ENCODE peak calls at places on chromosomes 5 and 9, in eight cellular contexts. One of them, this sample, is unnamed.

GRCh38 chr5:141094481-141095262 is at the start of gene PCDHB2:
- DNase-seq in tibial artery: no peak
- DNase-seq in A549: peak; percentile 35
- DNase-seq in left lung: no peak
- DNase-seq in cardiac muscle cell: peak; percentile 91
- DNase-seq in upper lobe of right lung: no peak
- DNase-seq in hepatocyte: peak; percentile 93
- DNase-seq in fibroblast of lung: peak; percentile 56
- DNase-seq in this sample: no peak

GRCh38 chr9:127561491-127562270 is 50.4 kb upstream of the STXBP1 start:
- DNase-seq in tibial artery: peak; percentile 96
- DNase-seq in hepatocyte: peak; percentile 90
- DNase-seq in fibroblast of lung: peak; percentile 98
- DNase-seq in cardiac muscle cell: no peak
- DNase-seq in A549: peak; percentile 93
- DNase-seq in upper lobe of right lung: peak; percentile 93
- DNase-seq in left lung: peak; percentile 94
- DNase-seq in this sample: peak; percentile 88

GRCh38 chr5:170974487-170974886 is 112.7 kb downstream of the RANBP17 start:
- DNase-seq in fibroblast of lung: no peak
- DNase-seq in hepatocyte: no peak
- DNase-seq in A549: no peak
- DNase-seq in upper lobe of right lung: no peak
- DNase-seq in left lung: peak; percentile 4
- DNase-seq in cardiac muscle cell: no peak
- DNase-seq in tibial artery: no peak
- DNase-seq in this sample: no peak

GRCh38 chr9:91190062-91190461 is 171.7 kb downstream of the AUH start:
- DNase-seq in upper lobe of right lung: no peak
- DNase-seq in tibial artery: no peak
- DNase-seq in A549: no peak
- DNase-seq in fibroblast of lung: no peak
- DNase-seq in cardiac muscle cell: no peak
- DNase-seq in hepatocyte: no peak
- DNase-seq in left lung: no peak
- DNase-seq in this sample: no peak

GRCh38 chr9:133955821-133956411 is 36.2 kb downstream of the VAV2 start:
- DNase-seq in hepatocyte: peak; percentile 75
- DNase-seq in tibial artery: no peak
- DNase-seq in A549: no peak
- DNase-seq in upper lobe of right lung: no peak
- DNase-seq in cardiac muscle cell: peak; percentile 72
- DNase-seq in fibroblast of lung: peak; percentile 33
- DNase-seq in left lung: peak; percentile 71
- DNase-seq in this sample: peak; percentile 50

GRCh38 chr5:126015244-126016054 is 407.8 kb upstream of the GRAMD2B start:
- DNase-seq in hepatocyte: no peak
- DNase-seq in upper lobe of right lung: no peak
- DNase-seq in left lung: no peak
- DNase-seq in tibial artery: no peak
- DNase-seq in fibroblast of lung: peak; percentile 42
- DNase-seq in A549: no peak
- DNase-seq in cardiac muscle cell: no peak
- DNase-seq in this sample: no peak

GRCh38 chr9:14870086-14870485 is 40.1 kb downstream of the FREM1 start:
- DNase-seq in A549: no peak
- DNase-seq in upper lobe of right lung: no peak
- DNase-seq in left lung: no peak
- DNase-seq in hepatocyte: no peak
- DNase-seq in tibial artery: no peak
- DNase-seq in cardiac muscle cell: no peak
- DNase-seq in fibroblast of lung: no peak
- DNase-seq in this sample: no peak

GRCh38 chr5:168680395-168680794 is 101.2 kb upstream of the PANK3 start:
- DNase-seq in cardiac muscle cell: no peak
- DNase-seq in hepatocyte: no peak
- DNase-seq in A549: no peak
- DNase-seq in tibial artery: no peak
- DNase-seq in upper lobe of right lung: no peak
- DNase-seq in fibroblast of lung: no peak
- DNase-seq in left lung: no peak
- DNase-seq in this sample: no peak

GRCh38 chr5:149904977-149905376 is 39.6 kb downstream of the PDE6A start:
- DNase-seq in upper lobe of right lung: no peak
- DNase-seq in A549: no peak
- DNase-seq in cardiac muscle cell: no peak
- DNase-seq in hepatocyte: no peak
- DNase-seq in left lung: no peak
- DNase-seq in tibial artery: no peak
- DNase-seq in fibroblast of lung: no peak
- DNase-seq in this sample: no peak

GRCh38 chr5:173474881-173475287 is 141.6 kb downstream of the BOD1 start:
- DNase-seq in left lung: no peak
- DNase-seq in A549: no peak
- DNase-seq in hepatocyte: no peak
- DNase-seq in tibial artery: no peak
- DNase-seq in fibroblast of lung: peak; percentile 79
- DNase-seq in upper lobe of right lung: no peak
- DNase-seq in cardiac muscle cell: no peak
- DNase-seq in this sample: no peak

GRCh38 chr5:10503997-10504761 is 59.7 kb upstream of the ANKRD33B start:
- DNase-seq in left lung: no peak
- DNase-seq in hepatocyte: no peak
- DNase-seq in fibroblast of lung: peak; percentile 29
- DNase-seq in cardiac muscle cell: peak; percentile 13
- DNase-seq in A549: no peak
- DNase-seq in tibial artery: no peak
- DNase-seq in upper lobe of right lung: no peak
- DNase-seq in this sample: no peak

GRCh38 chr5:94891565-94892362 is 273.3 kb downstream of the SLF1 start:
- DNase-seq in hepatocyte: no peak
- DNase-seq in cardiac muscle cell: no peak
- DNase-seq in left lung: no peak
- DNase-seq in fibroblast of lung: no peak
- DNase-seq in tibial artery: no peak
- DNase-seq in A549: no peak
- DNase-seq in upper lobe of right lung: no peak
- DNase-seq in this sample: no peak

GRCh38 chr5:112418412-112419049 is 546 bp downstream of the EPB41L4A start:
- DNase-seq in left lung: peak; percentile 76
- DNase-seq in hepatocyte: no peak
- DNase-seq in A549: no peak
- DNase-seq in upper lobe of right lung: no peak
- DNase-seq in tibial artery: peak; percentile 67
- DNase-seq in cardiac muscle cell: no peak
- DNase-seq in fibroblast of lung: peak; percentile 7
- DNase-seq in this sample: no peak

GRCh38 chr9:93231121-93231694 is 47.3 kb downstream of the WNK2 start:
- DNase-seq in upper lobe of right lung: peak; percentile 78
- DNase-seq in A549: no peak
- DNase-seq in cardiac muscle cell: no peak
- DNase-seq in left lung: peak; percentile 77
- DNase-seq in tibial artery: no peak
- DNase-seq in hepatocyte: no peak
- DNase-seq in fibroblast of lung: no peak
- DNase-seq in this sample: peak; percentile 69

GRCh38 chr9:14057347-14058077 is 256.4 kb downstream of the NFIB start:
- DNase-seq in hepatocyte: no peak
- DNase-seq in A549: no peak
- DNase-seq in cardiac muscle cell: peak; percentile 6
- DNase-seq in tibial artery: no peak
- DNase-seq in left lung: no peak
- DNase-seq in fibroblast of lung: no peak
- DNase-seq in upper lobe of right lung: no peak
- DNase-seq in this sample: no peak

GRCh38 chr5:151094861-151095260 is 14.0 kb upstream of the TNIP1 start:
- DNase-seq in fibroblast of lung: peak; percentile 48
- DNase-seq in left lung: no peak
- DNase-seq in cardiac muscle cell: no peak
- DNase-seq in tibial artery: no peak
- DNase-seq in upper lobe of right lung: no peak
- DNase-seq in A549: no peak
- DNase-seq in hepatocyte: no peak
- DNase-seq in this sample: no peak

GRCh38 chr5:151094054-151094858 is 13.4 kb upstream of the TNIP1 start:
- DNase-seq in tibial artery: no peak
- DNase-seq in left lung: peak; percentile 83
- DNase-seq in hepatocyte: peak; percentile 50
- DNase-seq in A549: peak; percentile 43
- DNase-seq in upper lobe of right lung: no peak
- DNase-seq in fibroblast of lung: no peak
- DNase-seq in cardiac muscle cell: no peak
- DNase-seq in this sample: no peak

GRCh38 chr5:151092750-151093149 is 11.9 kb upstream of the TNIP1 start:
- DNase-seq in tibial artery: no peak
- DNase-seq in A549: no peak
- DNase-seq in cardiac muscle cell: no peak
- DNase-seq in hepatocyte: no peak
- DNase-seq in upper lobe of right lung: no peak
- DNase-seq in left lung: peak; percentile 39
- DNase-seq in fibroblast of lung: peak; percentile 72
- DNase-seq in this sample: no peak

GRCh38 chr5:151095341-151096000 is 14.6 kb upstream of the TNIP1 start:
- DNase-seq in fibroblast of lung: peak; percentile 53
- DNase-seq in tibial artery: no peak
- DNase-seq in cardiac muscle cell: no peak
- DNase-seq in hepatocyte: peak; percentile 72
- DNase-seq in left lung: no peak
- DNase-seq in A549: no peak
- DNase-seq in upper lobe of right lung: no peak
- DNase-seq in this sample: no peak

GRCh38 chr5:151093476-151093889 is 12.6 kb upstream of the TNIP1 start:
- DNase-seq in cardiac muscle cell: no peak
- DNase-seq in hepatocyte: peak; percentile 57
- DNase-seq in upper lobe of right lung: no peak
- DNase-seq in left lung: no peak
- DNase-seq in tibial artery: no peak
- DNase-seq in A549: no peak
- DNase-seq in fibroblast of lung: peak; percentile 96
- DNase-seq in this sample: no peak
- TF ChIP-seq CTCF in cardiac muscle cell: no peak
- TF ChIP-seq CTCF in hepatocyte: no peak
- TF ChIP-seq CTCF in upper lobe of right lung: no peak
- TF ChIP-seq CTCF in left lung: no peak
- TF ChIP-seq CTCF in tibial artery: no peak
- TF ChIP-seq CTCF in A549: no peak
- TF ChIP-seq CTCF in fibroblast of lung: peak; percentile 31
- TF ChIP-seq CTCF in this sample: no peak

GRCh38 chr5:151286246-151286645 is 17.3 kb downstream of the SLC36A3 start:
- DNase-seq in tibial artery: no peak
- DNase-seq in fibroblast of lung: no peak
- DNase-seq in hepatocyte: no peak
- DNase-seq in left lung: no peak
- DNase-seq in A549: no peak
- DNase-seq in cardiac muscle cell: no peak
- DNase-seq in upper lobe of right lung: no peak
- DNase-seq in this sample: no peak
- H3K4me3 ChIP-seq in tibial artery: no peak overlapping the region
- H3K4me3 ChIP-seq in fibroblast of lung: no peak overlapping the region
- H3K4me3 ChIP-seq in hepatocyte: no peak overlapping the region
- H3K4me3 ChIP-seq in left lung: no peak overlapping the region
- H3K4me3 ChIP-seq in A549: no peak overlapping the region
- H3K4me3 ChIP-seq in cardiac muscle cell: no peak overlapping the region
- H3K4me3 ChIP-seq in upper lobe of right lung: no peak overlapping the region
- H3K4me3 ChIP-seq in this sample: no peak overlapping the region

DNA sequence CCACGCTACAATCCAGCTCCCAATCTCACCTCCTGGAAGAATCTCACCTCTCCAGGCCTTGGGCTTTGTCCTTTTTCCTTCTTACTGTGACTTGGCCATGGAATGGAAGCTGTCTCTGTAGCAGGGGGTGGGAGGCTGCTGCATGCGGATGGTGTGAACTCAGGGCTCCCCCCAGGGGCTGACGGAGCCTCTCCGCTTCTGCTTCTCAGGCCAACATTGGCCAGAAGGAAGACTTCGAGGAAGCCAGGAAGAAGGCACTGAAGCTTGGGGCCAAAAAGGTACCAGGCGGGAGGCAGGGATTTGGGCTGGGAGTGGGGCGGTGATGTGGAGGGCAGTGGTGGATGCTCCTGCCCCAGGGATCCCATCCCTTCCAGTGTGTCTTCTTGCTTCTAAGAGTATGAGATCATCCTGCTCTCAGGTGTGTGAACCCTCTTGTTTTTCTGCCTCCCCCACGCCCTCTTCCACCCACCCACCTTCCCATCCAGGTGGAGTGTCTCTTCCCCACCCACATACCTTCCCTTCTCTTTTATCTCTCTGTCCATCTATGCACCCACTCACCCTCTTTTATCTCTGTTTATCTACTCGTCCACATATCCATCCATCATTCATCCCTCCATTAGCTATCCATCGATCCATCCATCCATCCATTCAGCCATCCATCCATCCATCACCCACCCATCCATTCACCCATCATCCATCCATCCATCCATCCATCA is 9.5 kb downstream of the ASS1 start:
- DNase-seq in A549: no peak
- DNase-seq in cardiac muscle cell: no peak
- DNase-seq in hepatocyte: no peak
- DNase-seq in tibial artery: no peak
- DNase-seq in fibroblast of lung: no peak
- DNase-seq in left lung: no peak
- DNase-seq in upper lobe of right lung: no peak
- DNase-seq in this sample: no peak
- H3K27ac ChIP-seq in A549: no peak overlapping the region
- H3K27ac ChIP-seq in cardiac muscle cell: peak overlapping the region; percentile 36
- H3K27ac ChIP-seq in hepatocyte: no peak overlapping the region
- H3K27ac ChIP-seq in tibial artery: no peak overlapping the region
- H3K27ac ChIP-seq in fibroblast of lung: no peak overlapping the region
- H3K27ac ChIP-seq in left lung: no peak overlapping the region
- H3K27ac ChIP-seq in upper lobe of right lung: no peak overlapping the region
- H3K27ac ChIP-seq in this sample: no peak overlapping the region

GRCh38 chr5:180367991-180368390 is 14.9 kb upstream of the GFPT2 start:
- DNase-seq in A549: no peak
- DNase-seq in left lung: no peak
- DNase-seq in fibroblast of lung: no peak
- DNase-seq in upper lobe of right lung: no peak
- DNase-seq in tibial artery: no peak
- DNase-seq in hepatocyte: no peak
- DNase-seq in cardiac muscle cell: no peak
- DNase-seq in this sample: no peak

GRCh38 chr5:180373475-180374269 is 20.5 kb upstream of the GFPT2 start:
- DNase-seq in A549: no peak
- DNase-seq in tibial artery: no peak
- DNase-seq in left lung: no peak
- DNase-seq in hepatocyte: no peak
- DNase-seq in fibroblast of lung: no peak
- DNase-seq in cardiac muscle cell: no peak
- DNase-seq in upper lobe of right lung: no peak
- DNase-seq in this sample: no peak

GRCh38 chr5:180375291-180375690 is 22.2 kb upstream of the GFPT2 start:
- DNase-seq in fibroblast of lung: no peak
- DNase-seq in hepatocyte: no peak
- DNase-seq in left lung: no peak
- DNase-seq in A549: no peak
- DNase-seq in cardiac muscle cell: no peak
- DNase-seq in tibial artery: no peak
- DNase-seq in upper lobe of right lung: no peak
- DNase-seq in this sample: no peak

GRCh38 chr5:180370861-180371641 is 17.9 kb upstream of the GFPT2 start:
- DNase-seq in upper lobe of right lung: no peak
- DNase-seq in cardiac muscle cell: no peak
- DNase-seq in hepatocyte: no peak
- DNase-seq in left lung: no peak
- DNase-seq in tibial artery: no peak
- DNase-seq in fibroblast of lung: no peak
- DNase-seq in A549: no peak
- DNase-seq in this sample: no peak

GRCh38 chr5:180371949-180372348 is 18.8 kb upstream of the GFPT2 start:
- DNase-seq in A549: no peak
- DNase-seq in hepatocyte: no peak
- DNase-seq in upper lobe of right lung: no peak
- DNase-seq in tibial artery: no peak
- DNase-seq in cardiac muscle cell: no peak
- DNase-seq in fibroblast of lung: no peak
- DNase-seq in left lung: no peak
- DNase-seq in this sample: no peak
- TF ChIP-seq CTCF in A549: no peak
- TF ChIP-seq CTCF in hepatocyte: no peak
- TF ChIP-seq CTCF in upper lobe of right lung: no peak
- TF ChIP-seq CTCF in tibial artery: no peak
- TF ChIP-seq CTCF in cardiac muscle cell: no peak
- TF ChIP-seq CTCF in fibroblast of lung: no peak
- TF ChIP-seq CTCF in left lung: no peak
- TF ChIP-seq CTCF in this sample: no peak